ENCODE peak calls at places on chromosome 22, in seven cellular contexts. One of them, this sample, is unnamed.

GRCh38 chr22:48477031-48477721 is 1350.5 kb downstream of the BRD1 start:
- DNase-seq in colonic mucosa: no peak
- DNase-seq in heart left ventricle: peak
- DNase-seq in NCI-H345: no peak
- DNase-seq in left cardiac atrium: no peak
- DNase-seq in DMS153: no peak
- DNase-seq in progenitor cell of endocrine pancreas: no peak
- DNase-seq in this sample: no peak

GRCh38 chr22:22928666-22929380 is 41.2 kb downstream of the IGLL5 start:
- DNase-seq in NCI-H345: no peak
- DNase-seq in DMS153: no peak
- DNase-seq in left cardiac atrium: peak
- DNase-seq in colonic mucosa: peak
- DNase-seq in progenitor cell of endocrine pancreas: no peak
- DNase-seq in heart left ventricle: peak
- DNase-seq in this sample: no peak

GRCh38 chr22:37345863-37346514 is 63.7 kb downstream of the CYTH4 start:
- DNase-seq in progenitor cell of endocrine pancreas: no peak
- DNase-seq in DMS153: no peak
- DNase-seq in NCI-H345: no peak
- DNase-seq in left cardiac atrium: no peak
- DNase-seq in colonic mucosa: peak
- DNase-seq in heart left ventricle: no peak
- DNase-seq in this sample: no peak

GRCh38 chr22:40128989-40129388 is 48.7 kb upstream of the TNRC6B start:
- DNase-seq in left cardiac atrium: no peak
- DNase-seq in progenitor cell of endocrine pancreas: no peak
- DNase-seq in heart left ventricle: no peak
- DNase-seq in NCI-H345: no peak
- DNase-seq in colonic mucosa: no peak
- DNase-seq in DMS153: no peak
- DNase-seq in this sample: no peak

GRCh38 chr22:44683237-44683636 is 18.8 kb upstream of the PRR5 start:
- DNase-seq in heart left ventricle: no peak
- DNase-seq in DMS153: no peak
- DNase-seq in NCI-H345: no peak
- DNase-seq in progenitor cell of endocrine pancreas: no peak
- DNase-seq in colonic mucosa: no peak
- DNase-seq in left cardiac atrium: no peak
- DNase-seq in this sample: no peak

GRCh38 chr22:35345808-35346505 is 34.9 kb upstream of the HMOX1 start:
- DNase-seq in progenitor cell of endocrine pancreas: no peak
- DNase-seq in NCI-H345: no peak
- DNase-seq in colonic mucosa: no peak
- DNase-seq in DMS153: no peak
- DNase-seq in left cardiac atrium: no peak
- DNase-seq in heart left ventricle: peak
- DNase-seq in this sample: no peak

GRCh38 chr22:26367402-26368245 is 61.4 kb upstream of the ASPHD2 start:
- DNase-seq in NCI-H345: peak
- DNase-seq in colonic mucosa: peak
- DNase-seq in left cardiac atrium: peak
- DNase-seq in heart left ventricle: no peak
- DNase-seq in DMS153: peak
- DNase-seq in progenitor cell of endocrine pancreas: peak
- DNase-seq in this sample: peak

GRCh38 chr22:19117111-19117512 is 5.1 kb downstream of the DGCR2 start:
- DNase-seq in left cardiac atrium: no peak
- DNase-seq in DMS153: peak
- DNase-seq in heart left ventricle: peak
- DNase-seq in NCI-H345: peak
- DNase-seq in progenitor cell of endocrine pancreas: no peak
- DNase-seq in colonic mucosa: peak
- DNase-seq in this sample: peak

GRCh38 chr22:30305906-30306628 is 16.8 kb upstream of the CASTOR1 start:
- DNase-seq in DMS153: no peak
- DNase-seq in heart left ventricle: no peak
- DNase-seq in progenitor cell of endocrine pancreas: no peak
- DNase-seq in left cardiac atrium: no peak
- DNase-seq in colonic mucosa: peak
- DNase-seq in NCI-H345: no peak
- DNase-seq in this sample: no peak

GRCh38 chr22:34866501-34867171 is 199.3 kb upstream of the ISX start:
- DNase-seq in DMS153: no peak
- DNase-seq in progenitor cell of endocrine pancreas: no peak
- DNase-seq in left cardiac atrium: no peak
- DNase-seq in NCI-H345: no peak
- DNase-seq in heart left ventricle: no peak
- DNase-seq in colonic mucosa: no peak
- DNase-seq in this sample: no peak

GRCh38 chr22:22810018-22810427 is 77.6 kb upstream of the IGLL5 start:
- DNase-seq in heart left ventricle: peak
- DNase-seq in left cardiac atrium: peak
- DNase-seq in NCI-H345: peak
- DNase-seq in colonic mucosa: no peak
- DNase-seq in progenitor cell of endocrine pancreas: peak
- DNase-seq in DMS153: no peak
- DNase-seq in this sample: no peak